ENCODE peak calls at places on chromosomes 1 and 21, in eight cellular contexts. E is prostate gland, P is K562, J is uterus, X is A549, S is ovary, B is body of pancreas, N is IMR-90. T is an unnamed sample.

GRCh38 chr1:29416267-29416666 is 179.9 kb downstream of the PTPRU start:
- DNase-seq in E (no peak), P (no peak), J (no peak), X (peak; percentile 7), S (no peak), B (no peak), N (no peak), T (no peak)

GRCh38 chr1:240136402-240136801 is 44.7 kb downstream of the FMN2 start:
- DNase-seq in E (no peak), P (no peak), J (no peak), X (no peak), S (no peak), B (no peak), N (peak; percentile 23), T (no peak)

GRCh38 chr1:74847720-74848119 is 114.8 kb downstream of the TYW3 start:
- DNase-seq in E (no peak), P (no peak), J (no peak), X (no peak), S (no peak), B (no peak), N (peak; percentile 69), T (no peak)

GRCh38 chr21:35563885-35564451 is 496.4 kb downstream of the SETD4 start:
- DNase-seq in E (no peak), P (no peak), J (peak; percentile 15), X (no peak), S (peak; percentile 46), B (peak; percentile 26), N (peak; percentile 91), T (no peak)

GRCh38 chr1:172203135-172203823 is 217.2 kb upstream of the C1orf105 start:
- DNase-seq in E (no peak), P (no peak), J (no peak), X (no peak), S (no peak), B (no peak), N (peak; percentile 19), T (no peak)

GRCh38 chr1:48878191-48878940 is 101.7 kb upstream of the BEND5 start:
- DNase-seq in E (peak; percentile 10), P (no peak), J (no peak), X (peak; percentile 81), S (no peak), B (no peak), N (peak; percentile 31), T (no peak)

GRCh38 chr1:71015745-71016144 is 31.9 kb downstream of the PTGER3 start:
- DNase-seq in E (no peak), P (no peak), J (no peak), X (no peak), S (no peak), B (no peak), N (no peak), T (no peak)

GRCh38 chr1:201594575-201595245 is 55.8 kb downstream of the NAV1 start:
- DNase-seq in E (no peak), P (peak; percentile 68), J (no peak), X (no peak), S (no peak), B (no peak), N (peak; percentile 38), T (no peak)

GRCh38 chr1:34403156-34403555 is 226.4 kb downstream of the C1orf94 start:
- DNase-seq in E (no peak), P (no peak), J (no peak), X (no peak), S (no peak), B (no peak), N (no peak), T (no peak)

GRCh38 chr1:21651214-21652042 is 17.7 kb downstream of the RAP1GAP start:
- DNase-seq in E (no peak), P (peak; percentile 92), J (no peak), X (peak; percentile 30), S (peak; percentile 67), B (peak; percentile 64), N (no peak), T (no peak)

GRCh38 chr1:69737527-69738176 is 169.9 kb downstream of the LRRC7 start:
- DNase-seq in E (peak; percentile 15), P (peak; percentile 77), J (no peak), X (peak; percentile 64), S (no peak), B (peak; percentile 19), N (peak; percentile 67), T (no peak)

GRCh38 chr21:42636535-42636914 is 16.9 kb upstream of the PDE9A start:
- DNase-seq in E (no peak), P (no peak), J (no peak), X (no peak), S (no peak), B (no peak), N (peak; percentile 61), T (no peak)

GRCh38 chr1:113286156-113286555 is 104.2 kb upstream of the MAGI3 start:
- DNase-seq in E (no peak), P (no peak), J (no peak), X (no peak), S (no peak), B (no peak), N (no peak), T (no peak)

GRCh38 chr21:32916522-32917099 is 109.1 kb upstream of the OLIG2 start:
- DNase-seq in E (no peak), P (peak; percentile 44), J (no peak), X (peak; percentile 9), S (no peak), B (no peak), N (no peak), T (no peak)

GRCh38 chr21:38494688-38495087 is 3.6 kb downstream of the ERG start:
- DNase-seq in E (no peak), P (no peak), J (no peak), X (no peak), S (no peak), B (no peak), N (no peak), T (no peak)

GRCh38 chr1:225422795-225423517 is 4.9 kb downstream of the LBR start:
- DNase-seq in E (no peak), P (no peak), J (no peak), X (no peak), S (no peak), B (no peak), N (no peak), T (no peak)

GRCh38 chr1:244022301-244022700 is 28.8 kb upstream of the ZBTB18 start:
- DNase-seq in E (no peak), P (no peak), J (no peak), X (no peak), S (no peak), B (no peak), N (peak; percentile 27), T (no peak)

GRCh38 chr1:14888374-14888773 is 265.2 kb upstream of the TMEM51 start:
- DNase-seq in E (no peak), P (no peak), J (no peak), X (no peak), S (no peak), B (no peak), N (no peak), T (no peak)

GRCh38 chr1:234931404-234931973 is 197.1 kb downstream of the TOMM20 start:
- DNase-seq in E (no peak), P (no peak), J (no peak), X (no peak), S (no peak), B (no peak), N (no peak), T (no peak)

DNA sequence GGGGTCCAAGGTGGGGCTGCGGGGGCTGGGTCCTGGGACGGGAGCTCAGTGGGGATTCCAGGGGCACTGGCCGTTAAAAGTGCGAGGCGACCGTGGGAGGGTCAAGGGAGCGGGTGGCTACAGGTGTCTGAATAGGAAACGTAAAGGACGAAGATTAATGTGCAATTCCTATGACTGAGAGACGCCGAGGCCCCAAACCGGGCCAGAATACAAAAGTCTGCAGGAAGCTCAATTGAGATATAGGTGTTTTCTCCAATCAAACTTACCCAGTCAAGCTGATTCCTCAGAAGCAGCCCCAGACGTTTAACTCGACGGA is at the start of gene PAFAH2:
- DNase-seq in E (no peak), P (no peak), J (no peak), X (no peak), S (no peak), B (no peak), N (no peak), T (no peak)
- TF ChIP-seq POLR2A in E (peak; percentile 57), P (no peak), J (peak; percentile 7), X (peak; percentile 5), S (no peak), B (no peak), N (no peak), T (peak; percentile 20)

GRCh38 chr1:206635080-206635982 is at the start of gene DYRK3:
- DNase-seq in E (peak; percentile 94), P (peak; percentile 99), J (peak; percentile 95), X (peak; percentile 93), S (peak; percentile 97), B (peak; percentile 96), N (peak; percentile 92), T (peak; percentile 98)
- TF ChIP-seq POLR2A in E (peak; percentile 98), P (peak; percentile 90), J (peak; percentile 99), X (peak; percentile 91), S (peak; percentile 97), B (peak; percentile 86), N (peak; percentile 96), T (peak; percentile 68)

DNA sequence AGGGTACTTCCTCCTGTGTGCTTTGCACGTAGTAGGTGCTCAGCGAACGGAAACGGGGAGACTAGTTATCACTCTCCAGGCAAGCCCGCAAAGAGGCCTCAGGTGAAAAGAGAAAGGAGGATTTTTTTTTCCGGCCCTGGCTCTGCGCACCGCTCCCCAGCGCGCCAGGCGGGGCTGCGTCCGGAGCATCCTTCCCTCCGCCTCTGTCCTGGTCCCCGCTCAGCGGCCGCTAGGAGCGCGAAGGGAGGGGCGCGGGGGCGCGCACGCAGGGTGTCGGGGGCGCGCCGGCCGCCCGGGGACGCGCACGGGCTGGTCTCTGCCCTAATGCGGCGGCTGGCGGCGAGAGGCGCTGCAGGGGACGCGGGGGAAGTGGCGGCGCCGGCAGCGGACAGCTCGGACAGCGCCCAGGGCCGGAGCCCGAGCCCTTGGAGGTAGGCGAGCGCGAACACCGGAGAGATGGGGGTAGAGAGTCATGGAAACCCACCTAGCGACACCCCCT is 42.3 kb upstream of the NFASC start:
- DNase-seq in E (no peak), P (peak; percentile 69), J (peak; percentile 71), X (peak; percentile 60), S (peak; percentile 88), B (peak; percentile 33), N (no peak), T (peak; percentile 69)
- TF ChIP-seq POLR2A in E (no peak), P (no peak), J (peak; percentile 73), X (no peak), S (no peak), B (no peak), N (no peak), T (no peak)

DNA sequence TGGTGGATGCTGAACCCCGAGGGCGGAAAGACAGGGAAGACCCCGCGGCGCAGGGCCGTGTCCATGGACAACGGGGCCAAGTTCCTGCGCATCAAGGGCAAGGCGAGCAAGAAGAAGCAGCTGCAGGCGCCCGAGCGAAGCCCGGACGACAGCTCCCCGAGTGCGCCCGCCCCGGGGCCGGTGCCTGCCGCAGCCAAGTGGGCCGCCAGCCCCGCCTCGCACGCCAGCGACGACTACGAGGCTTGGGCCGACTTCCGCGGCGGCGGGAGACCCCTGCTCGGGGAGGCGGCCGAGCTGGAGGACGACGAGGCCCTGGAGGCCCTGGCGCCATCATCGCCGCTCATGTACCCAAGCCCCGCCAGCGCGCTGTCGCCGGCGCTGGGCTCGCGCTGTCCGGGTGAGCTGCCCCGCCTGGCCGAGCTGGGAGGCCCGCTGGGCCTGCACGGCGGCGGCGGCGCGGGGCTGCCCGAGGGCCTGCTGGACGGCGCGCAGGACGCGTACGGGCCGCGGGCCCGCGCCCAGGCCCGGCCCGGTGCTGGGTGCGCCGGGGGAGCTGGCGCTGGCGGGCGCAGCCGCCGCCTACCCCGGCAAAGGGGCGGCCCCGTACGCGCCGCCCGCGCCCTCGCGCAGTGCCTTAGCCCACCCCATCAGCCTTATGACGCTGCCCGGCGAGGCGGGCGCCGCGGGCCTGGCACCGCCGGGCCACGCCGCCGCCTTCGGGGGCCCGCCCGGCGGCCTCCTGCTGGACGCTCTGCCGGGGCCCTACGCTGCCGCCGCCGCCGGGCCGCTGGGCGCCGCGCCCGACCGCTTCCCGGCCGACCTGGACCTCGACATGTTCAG is 20.7 kb downstream of the FOXO6 start:
- DNase-seq in E (no peak), P (no peak), J (no peak), X (peak; percentile 72), S (peak; percentile 74), B (no peak), N (no peak), T (no peak)
- TF ChIP-seq POLR2A in E (no peak), P (no peak), J (peak; percentile 55), X (peak; percentile 20), S (peak; percentile 33), B (no peak), N (no peak), T (no peak)